ENCODE peak calls at places on chromosome 11, in six cellular contexts. V is germinal center; A is heart left ventricle; G is stimulated activated CD4-positive, alpha-beta T cell treated with anti-CD3 and anti-CD28 coated beads, Interleukin-4, amount 100 ng/mL, for 4 hours; T is posterior vena cava; R is fibroblast of pulmonary artery. Z is an unnamed sample.

GRCh38 chr11:77557553-77557952 is 32.2 kb upstream of the AQP11 start:
- DNase-seq in V (no peak), A (no peak), G (no peak), T (no peak), R (peak), Z (no peak)

GRCh38 chr11:117096973-117097566 is 1.2 kb downstream of the SIK3 start:
- DNase-seq in V (no peak), A (no peak), G (no peak), T (no peak), R (no peak), Z (no peak)

GRCh38 chr11:932435-932834 is 6.8 kb downstream of the AP2A2 start:
- DNase-seq in V (no peak), A (no peak), G (no peak), T (no peak), R (peak), Z (no peak)

GRCh38 chr11:121467965-121468364 is 15.2 kb upstream of the SORL1-AS1 start:
- DNase-seq in V (peak), A (no peak), G (peak), T (no peak), R (no peak), Z (no peak)

GRCh38 chr11:57566035-57566504 is 1.4 kb downstream of the UBE2L6 start:
- DNase-seq in V (peak), A (no peak), G (peak), T (no peak), R (peak), Z (no peak)

GRCh38 chr11:62477927-62478326 is 59.1 kb downstream of the SCGB1A1 start:
- DNase-seq in V (no peak), A (no peak), G (no peak), T (no peak), R (no peak), Z (no peak)

GRCh38 chr11:79973701-79974626 is 533.1 kb upstream of the TENM4 start:
- DNase-seq in V (no peak), A (no peak), G (no peak), T (no peak), R (no peak), Z (no peak)

GRCh38 chr11:123430736-123431356 is 777 bp downstream of the GRAMD1B start:
- DNase-seq in V (peak), A (peak), G (peak), T (peak), R (peak), Z (no peak)

Z was measured in esophagus muscularis mucosa.